ENCODE peak calls at places on chromosomes 13 and 19, in four cellular contexts. A is HepG2, H is transverse colon, F is ovary. Y is an unnamed sample.
A peak's percentile ranks its signal among the peaks of the same experiment; 100 is the strongest.

GRCh38 chr13:113598481-113598880 is 13.9 kb downstream of the TFDP1 start:
- DNase-seq in A (no peak), F (peak; percentile 15), H (no peak), Y (peak; percentile 29)

GRCh38 chr13:41916173-41916954 is 44.5 kb downstream of the VWA8 start:
- DNase-seq in H (no peak), A (no peak), F (no peak), Y (no peak)

GRCh38 chr19:1252818-1253513 is 4.6 kb downstream of the MIDN start:
- DNase-seq in A (peak; percentile 82), F (peak; percentile 91), H (peak; percentile 91), Y (peak; percentile 98)

GRCh38 chr13:51590966-51591627 is 6.8 kb downstream of the WDFY2 start:
- DNase-seq in F (no peak), H (no peak), A (peak; percentile 63), Y (no peak)

GRCh38 chr19:53908106-53908932 is 759 bp upstream of the CACNG7 start:
- DNase-seq in H (no peak), A (no peak), F (peak; percentile 57), Y (no peak)

GRCh38 chr13:79775830-79776229 is 294.9 kb downstream of the NDFIP2 start:
- DNase-seq in A (peak; percentile 38), F (no peak), H (peak; percentile 36), Y (no peak)

GRCh38 chr19:46615966-46616365 is 8.9 kb downstream of the PTGIR start:
- DNase-seq in F (no peak), H (no peak), A (no peak), Y (no peak)

GRCh38 chr13:78137404-78138142 is 218.9 kb upstream of the EDNRB start:
- DNase-seq in H (no peak), A (peak; percentile 58), F (no peak), Y (no peak)

GRCh38 chr19:18450934-18451836 is 13.3 kb upstream of the ISYNA1 start:
- DNase-seq in H (peak; percentile 90), F (peak; percentile 94), A (peak; percentile 63), Y (peak; percentile 93)

GRCh38 chr19:33434886-33435705 is 61.6 kb downstream of the CEBPG start:
- DNase-seq in H (no peak), F (no peak), A (no peak), Y (peak; percentile 64)

GRCh38 chr19:45217193-45217956 is 27.8 kb downstream of the EXOC3L2 start:
- DNase-seq in F (no peak), A (no peak), H (no peak), Y (no peak)

GRCh38 chr19:28846094-28846812 is 366.7 kb downstream of the UQCRFS1 start:
- DNase-seq in F (no peak), H (no peak), A (no peak), Y (no peak)
- H3K4me3 ChIP-seq in F (no peak overlapping the region), H (no peak overlapping the region), A (no peak overlapping the region), Y (no peak overlapping the region)

GRCh38 chr13:24670174-24670573 is 10.0 kb upstream of the ATP12A start:
- DNase-seq in H (no peak), A (no peak), F (no peak), Y (no peak)
- H3K27me3 ChIP-seq in H (no peaks in the 10 kb centered on the region), A (peaks cover 3% of the 10 kb centered on the region), F (no peaks in the 10 kb centered on the region), Y (no peaks in the 10 kb centered on the region)

DNA sequence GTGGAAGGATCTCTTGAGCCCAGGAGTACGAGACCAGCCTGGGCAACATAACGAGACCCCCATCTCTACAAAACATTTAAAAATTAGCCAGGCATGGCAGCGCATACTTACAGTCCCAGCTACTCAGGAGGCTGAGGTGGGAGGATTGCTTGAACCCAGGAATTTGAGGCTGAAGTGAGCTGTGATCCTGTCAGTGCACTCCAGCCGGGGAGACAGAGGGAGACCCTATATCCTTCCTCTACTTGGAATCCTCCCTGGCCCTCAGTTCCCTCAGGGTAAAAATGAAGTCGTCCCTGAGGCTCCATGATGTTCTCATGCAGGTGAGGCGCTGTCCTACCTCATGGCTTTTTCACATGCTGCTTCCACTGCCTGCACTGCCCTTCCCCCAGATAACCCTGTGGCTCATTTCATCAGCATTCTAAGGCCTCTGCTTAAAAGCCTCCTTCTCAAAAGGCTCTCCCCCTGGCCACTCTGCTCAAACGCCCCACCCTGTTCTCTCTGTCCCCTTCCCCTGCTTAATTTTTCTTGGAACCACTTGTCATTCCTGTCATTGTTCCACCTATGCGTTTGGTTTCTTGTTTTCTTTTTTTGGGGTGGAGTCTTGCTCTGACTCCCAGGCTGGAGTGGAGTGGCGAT is 19.2 kb downstream of the DNM2 start:
- DNase-seq in A (no peak), H (no peak), F (no peak), Y (no peak)
- TF ChIP-seq EP300 in A (no peak), H (no peak), F (no peak), Y (no peak)

DNA sequence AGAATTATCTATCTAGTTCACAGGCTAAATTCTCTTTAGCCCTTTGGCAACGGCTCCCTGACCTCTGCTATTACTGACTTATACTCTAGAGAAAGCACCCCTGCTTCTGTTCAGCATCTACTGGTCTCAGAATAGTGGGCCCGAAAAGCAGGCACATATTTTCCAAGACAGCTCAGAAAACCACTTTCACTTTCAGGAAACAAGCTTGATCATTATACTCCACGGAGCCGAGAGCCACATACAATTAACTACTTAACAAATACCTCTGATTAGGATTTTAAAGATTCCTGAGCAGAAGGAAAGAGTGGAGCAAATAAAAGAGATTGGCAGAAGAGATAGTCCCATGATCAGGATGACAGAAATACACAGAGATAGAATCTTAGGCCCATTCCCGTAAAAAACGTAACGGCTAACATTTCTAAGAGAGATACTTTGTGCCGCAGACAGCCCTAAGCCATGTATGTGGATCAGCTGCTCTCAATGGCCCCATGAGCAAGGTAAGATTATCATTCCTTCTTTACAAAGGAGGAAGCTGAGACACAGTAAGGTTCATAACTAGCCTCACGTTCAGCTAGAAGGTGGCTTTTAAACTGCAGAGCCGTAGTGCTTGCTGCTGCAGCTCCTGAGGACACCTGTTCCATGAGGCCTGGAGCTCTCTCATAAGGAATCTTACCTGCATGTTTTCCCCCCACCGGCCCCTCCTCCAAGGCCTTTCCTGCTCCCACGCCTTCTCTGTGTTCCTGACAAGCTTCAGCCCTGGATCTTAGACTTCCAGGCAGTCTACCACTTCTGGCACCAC is 227.2 kb downstream of the FOXO1 start:
- DNase-seq in F (no peak), H (no peak), A (no peak), Y (no peak)
- H3K4me3 ChIP-seq in F (peak overlapping the region; percentile 21), H (no peak overlapping the region), A (peak overlapping the region; percentile 5), Y (peak overlapping the region; percentile 22)

DNA sequence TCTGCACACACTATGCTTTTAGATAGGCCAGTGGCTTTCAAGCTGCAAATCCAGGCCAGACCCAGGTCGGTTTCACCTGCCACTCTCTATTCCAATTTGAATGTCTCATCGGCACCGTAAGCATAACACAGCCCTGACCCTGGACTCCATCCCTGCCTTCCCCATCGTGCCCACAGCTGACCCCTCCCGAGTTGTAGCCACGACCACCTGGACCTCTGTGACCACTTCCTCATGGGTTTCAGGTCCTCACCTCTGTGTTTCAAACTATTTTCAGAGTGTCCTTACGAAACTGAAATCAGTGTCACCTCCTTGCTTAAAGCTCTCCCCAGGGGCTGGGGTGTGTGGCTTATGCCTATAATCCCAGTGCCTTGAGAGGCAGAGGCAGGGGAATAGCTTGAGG is 9.0 kb upstream of the HSH2D start:
- DNase-seq in A (no peak), H (peak; percentile 70), F (no peak), Y (no peak)
- H3K27me3 ChIP-seq in A (no peaks in the 10 kb centered on the region), H (no peaks in the 10 kb centered on the region), F (no peaks in the 10 kb centered on the region), Y (no peaks in the 10 kb centered on the region)

DNA sequence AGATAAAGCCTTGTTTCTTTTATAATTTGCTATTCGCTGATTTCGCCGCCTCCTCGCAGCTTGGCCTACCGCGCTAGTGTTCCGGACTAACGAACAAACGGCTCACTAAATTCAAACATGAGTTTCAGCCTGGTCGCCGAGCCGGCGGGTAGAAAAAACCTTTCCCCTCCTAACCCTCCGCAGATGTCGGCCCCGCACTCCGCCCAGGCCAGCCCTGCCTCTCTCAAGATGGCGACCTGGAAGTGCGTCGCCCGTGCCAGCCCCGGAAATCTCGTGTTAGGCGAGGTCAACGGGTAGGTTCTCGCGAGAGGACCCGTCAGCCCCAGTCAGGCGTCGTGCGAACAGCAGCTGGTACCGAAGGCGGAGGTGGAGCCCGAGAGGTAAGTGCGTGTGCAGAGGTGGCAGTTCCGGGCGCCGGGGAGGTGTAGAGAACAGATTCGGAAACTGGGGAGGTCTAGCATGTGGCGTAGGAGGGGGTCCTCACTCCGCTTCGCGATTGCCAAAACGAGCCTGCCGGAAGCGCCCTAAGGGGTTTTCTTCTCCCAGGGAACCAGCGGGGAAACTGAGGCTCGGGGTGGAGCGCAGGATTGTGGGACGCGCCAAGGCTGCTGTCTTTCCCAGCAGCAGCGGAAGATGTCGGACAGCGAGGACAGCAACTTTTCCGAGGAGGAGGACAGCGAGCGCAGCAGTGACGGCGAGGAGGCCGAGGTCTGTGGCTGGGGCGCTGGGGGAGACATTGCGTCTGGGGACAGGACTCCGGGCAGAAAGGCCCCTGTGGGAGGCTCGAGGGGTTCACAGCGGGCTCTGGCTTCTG is at the start of gene SUPT5H:
- DNase-seq in F (peak; percentile 97), H (peak; percentile 98), A (peak; percentile 95), Y (peak; percentile 99)
- TF ChIP-seq EP300 in F (no peak), H (no peak), A (no peak), Y (no peak)

GRCh38 chr13:110913911-110914292 is 967 bp downstream of the ANKRD10 start:
- DNase-seq in H (no peak), F (no peak), A (no peak), Y (no peak)

GRCh38 chr13:110914293-110915056 is 394 bp downstream of the ANKRD10 start:
- DNase-seq in H (peak; percentile 76), A (peak; percentile 58), F (peak; percentile 91), Y (peak; percentile 90)

GRCh38 chr13:110915874-110916670 is 1.2 kb upstream of the ANKRD10 start:
- DNase-seq in A (peak; percentile 49), F (no peak), H (no peak), Y (no peak)

GRCh38 chr13:110915057-110915873 is at the start of gene ANKRD10:
- DNase-seq in F (peak; percentile 100), A (peak; percentile 97), H (peak; percentile 99), Y (peak; percentile 99)

GRCh38 chr13:110916671-110917142 is 1.8 kb upstream of the ANKRD10 start:
- DNase-seq in A (no peak), H (no peak), F (no peak), Y (no peak)
- H3K4me3 ChIP-seq in A (no peak overlapping the region), H (no peak overlapping the region), F (no peak overlapping the region), Y (no peak overlapping the region)

GRCh38 chr19:29076161-29076560 is 136.8 kb downstream of the UQCRFS1 start:
- DNase-seq in A (no peak), F (no peak), H (no peak), Y (no peak)

GRCh38 chr19:29074579-29074978 is 138.4 kb downstream of the UQCRFS1 start:
- DNase-seq in A (no peak), H (no peak), F (no peak), Y (no peak)

GRCh38 chr19:29079331-29079730 is 133.6 kb downstream of the UQCRFS1 start:
- DNase-seq in H (no peak), F (no peak), A (no peak), Y (no peak)

GRCh38 chr19:29076963-29077362 is 136.0 kb downstream of the UQCRFS1 start:
- DNase-seq in F (no peak), H (no peak), A (no peak), Y (no peak)

GRCh38 chr19:29075149-29075548 is 137.8 kb downstream of the UQCRFS1 start:
- DNase-seq in H (no peak), A (no peak), F (no peak), Y (no peak)
- H3K27me3 ChIP-seq in H (no peaks in the 10 kb centered on the region), A (no peaks in the 10 kb centered on the region), F (no peaks in the 10 kb centered on the region), Y (no peaks in the 10 kb centered on the region)